ENCODE peak calls at places on chromosomes 6 and 20, in five cellular contexts. J, T, A, Z and F are unnamed samples.

GRCh38 chr6:133242761-133243590 is 1.8 kb downstream of the EYA4 start:
- DNase-seq in J (peak; percentile 18), T (peak; percentile 26), A (no peak), Z (no peak), F (no peak)

GRCh38 chr6:74551896-74552295 is 654.0 kb downstream of the COL12A1 start:
- DNase-seq in J (no peak), T (no peak), A (no peak), Z (no peak), F (no peak)

GRCh38 chr20:39004508-39004907 is 42.4 kb downstream of the DHX35 start:
- DNase-seq in J (no peak), T (no peak), A (no peak), Z (peak; percentile 53), F (peak; percentile 43)

GRCh38 chr20:44776977-44777376 is 31.3 kb downstream of the KCNK15 start:
- DNase-seq in J (no peak), T (no peak), A (no peak), Z (no peak), F (no peak)

GRCh38 chr6:155678361-155678760 is 222.7 kb upstream of the NOX3 start:
- DNase-seq in J (no peak), T (no peak), A (no peak), Z (no peak), F (no peak)

GRCh38 chr6:38080889-38081288 is 261.4 kb downstream of the ZFAND3 start:
- DNase-seq in J (no peak), T (no peak), A (no peak), Z (no peak), F (no peak)

GRCh38 chr6:16985484-16986284 is 116.2 kb upstream of the STMND1 start:
- DNase-seq in J (no peak), T (no peak), A (no peak), Z (no peak), F (no peak)

GRCh38 chr6:39887692-39888450 is 46.4 kb downstream of the MOCS1 start:
- DNase-seq in J (peak; percentile 79), T (no peak), A (no peak), Z (no peak), F (no peak)

GRCh38 chr6:169776379-169776778 is 25.0 kb downstream of the ERMARD start:
- DNase-seq in J (no peak), T (no peak), A (no peak), Z (no peak), F (no peak)